ENCODE peak calls at places on chromosomes 3 and 15, in eight cellular contexts. One of them, this sample, is unnamed.
A peak's percentile ranks its signal among the peaks of the same experiment; 100 is the strongest.

GRCh38 chr3:143974181-143974876 is 2.7 kb downstream of the DIPK2A start:
- DNase-seq in upper lobe of left lung: no peak
- DNase-seq in GM23248: no peak
- DNase-seq in neuronal stem cell: no peak
- DNase-seq in midbrain: peak; percentile 24
- DNase-seq in stimulated activated effector memory CD8-positive, alpha-beta T cell treated with anti-CD3 and anti-CD28 coated beads, Interleukin-12 subunit alpha, Interleukin-12 subunit beta, amount 100 ng/mL, for 72 hours: no peak
- DNase-seq in thoracic aorta: no peak
- DNase-seq in PC-9: no peak
- DNase-seq in this sample: no peak

GRCh38 chr15:65323071-65323511 is 18.6 kb downstream of the RNU5B-1 start:
- DNase-seq in upper lobe of left lung: no peak
- DNase-seq in GM23248: no peak
- DNase-seq in neuronal stem cell: no peak
- DNase-seq in midbrain: peak; percentile 59
- DNase-seq in stimulated activated effector memory CD8-positive, alpha-beta T cell treated with anti-CD3 and anti-CD28 coated beads, Interleukin-12 subunit alpha, Interleukin-12 subunit beta, amount 100 ng/mL, for 72 hours: no peak
- DNase-seq in thoracic aorta: no peak
- DNase-seq in PC-9: peak; percentile 43
- DNase-seq in this sample: no peak

GRCh38 chr3:14524311-14524711 is 15.8 kb downstream of the GRIP2 start:
- DNase-seq in upper lobe of left lung: no peak
- DNase-seq in GM23248: no peak
- DNase-seq in neuronal stem cell: no peak
- DNase-seq in midbrain: no peak
- DNase-seq in stimulated activated effector memory CD8-positive, alpha-beta T cell treated with anti-CD3 and anti-CD28 coated beads, Interleukin-12 subunit alpha, Interleukin-12 subunit beta, amount 100 ng/mL, for 72 hours: no peak
- DNase-seq in thoracic aorta: no peak
- DNase-seq in PC-9: no peak
- DNase-seq in this sample: no peak

GRCh38 chr15:29618586-29618985 is 203.7 kb downstream of the TJP1 start:
- DNase-seq in upper lobe of left lung: no peak
- DNase-seq in GM23248: peak; percentile 4
- DNase-seq in neuronal stem cell: no peak
- DNase-seq in midbrain: no peak
- DNase-seq in stimulated activated effector memory CD8-positive, alpha-beta T cell treated with anti-CD3 and anti-CD28 coated beads, Interleukin-12 subunit alpha, Interleukin-12 subunit beta, amount 100 ng/mL, for 72 hours: no peak
- DNase-seq in thoracic aorta: no peak
- DNase-seq in PC-9: no peak
- DNase-seq in this sample: no peak

GRCh38 chr3:148757238-148757930 is 59.7 kb downstream of the AGTR1 start:
- DNase-seq in upper lobe of left lung: no peak
- DNase-seq in GM23248: peak; percentile 95
- DNase-seq in neuronal stem cell: no peak
- DNase-seq in midbrain: no peak
- DNase-seq in stimulated activated effector memory CD8-positive, alpha-beta T cell treated with anti-CD3 and anti-CD28 coated beads, Interleukin-12 subunit alpha, Interleukin-12 subunit beta, amount 100 ng/mL, for 72 hours: no peak
- DNase-seq in thoracic aorta: no peak
- DNase-seq in PC-9: no peak
- DNase-seq in this sample: no peak

GRCh38 chr3:46359748-46360509 is 6.0 kb downstream of the CCR2 start:
- DNase-seq in upper lobe of left lung: no peak
- DNase-seq in GM23248: peak; percentile 60
- DNase-seq in neuronal stem cell: peak; percentile 30
- DNase-seq in midbrain: peak; percentile 41
- DNase-seq in stimulated activated effector memory CD8-positive, alpha-beta T cell treated with anti-CD3 and anti-CD28 coated beads, Interleukin-12 subunit alpha, Interleukin-12 subunit beta, amount 100 ng/mL, for 72 hours: no peak
- DNase-seq in thoracic aorta: no peak
- DNase-seq in PC-9: no peak
- DNase-seq in this sample: no peak

GRCh38 chr3:172918165-172918564 is 167.6 kb downstream of the ECT2 start:
- DNase-seq in upper lobe of left lung: no peak
- DNase-seq in GM23248: no peak
- DNase-seq in neuronal stem cell: no peak
- DNase-seq in midbrain: no peak
- DNase-seq in stimulated activated effector memory CD8-positive, alpha-beta T cell treated with anti-CD3 and anti-CD28 coated beads, Interleukin-12 subunit alpha, Interleukin-12 subunit beta, amount 100 ng/mL, for 72 hours: no peak
- DNase-seq in thoracic aorta: no peak
- DNase-seq in PC-9: no peak
- DNase-seq in this sample: no peak

GRCh38 chr15:92638291-92638708 is 17.3 kb downstream of the FAM174B start:
- DNase-seq in upper lobe of left lung: peak; percentile 79
- DNase-seq in GM23248: no peak
- DNase-seq in neuronal stem cell: no peak
- DNase-seq in midbrain: no peak
- DNase-seq in stimulated activated effector memory CD8-positive, alpha-beta T cell treated with anti-CD3 and anti-CD28 coated beads, Interleukin-12 subunit alpha, Interleukin-12 subunit beta, amount 100 ng/mL, for 72 hours: no peak
- DNase-seq in thoracic aorta: no peak
- DNase-seq in PC-9: peak; percentile 55
- DNase-seq in this sample: no peak

GRCh38 chr15:38857814-38858213 is 293.2 kb upstream of the RASGRP1 start:
- DNase-seq in upper lobe of left lung: no peak
- DNase-seq in GM23248: no peak
- DNase-seq in neuronal stem cell: no peak
- DNase-seq in midbrain: no peak
- DNase-seq in stimulated activated effector memory CD8-positive, alpha-beta T cell treated with anti-CD3 and anti-CD28 coated beads, Interleukin-12 subunit alpha, Interleukin-12 subunit beta, amount 100 ng/mL, for 72 hours: no peak
- DNase-seq in thoracic aorta: no peak
- DNase-seq in PC-9: no peak
- DNase-seq in this sample: no peak

GRCh38 chr15:72179950-72180581 is 17.5 kb downstream of the GRAMD2A start:
- DNase-seq in upper lobe of left lung: peak; percentile 33
- DNase-seq in GM23248: no peak
- DNase-seq in neuronal stem cell: no peak
- DNase-seq in midbrain: peak; percentile 88
- DNase-seq in stimulated activated effector memory CD8-positive, alpha-beta T cell treated with anti-CD3 and anti-CD28 coated beads, Interleukin-12 subunit alpha, Interleukin-12 subunit beta, amount 100 ng/mL, for 72 hours: no peak
- DNase-seq in thoracic aorta: no peak
- DNase-seq in PC-9: no peak
- DNase-seq in this sample: no peak

GRCh38 chr3:32709346-32709745 is 24.4 kb downstream of the CNOT10 start:
- DNase-seq in upper lobe of left lung: no peak
- DNase-seq in GM23248: no peak
- DNase-seq in neuronal stem cell: no peak
- DNase-seq in midbrain: no peak
- DNase-seq in stimulated activated effector memory CD8-positive, alpha-beta T cell treated with anti-CD3 and anti-CD28 coated beads, Interleukin-12 subunit alpha, Interleukin-12 subunit beta, amount 100 ng/mL, for 72 hours: no peak
- DNase-seq in thoracic aorta: no peak
- DNase-seq in PC-9: no peak
- DNase-seq in this sample: no peak

This sample was measured in GOT3.